ENCODE peak calls at places on chromosomes 3 and 15, in four cellular contexts. I is uterus, D is K562, C is Peyer's patch. Z is an unnamed sample.

GRCh38 chr15:63466378-63467192 is 37.8 kb upstream of the USP3 start:
- DNase-seq in I (no peak), D (peak; percentile 71), C (peak; percentile 69), Z (no peak)

GRCh38 chr3:173938159-173938558 is 540.6 kb downstream of the NLGN1 start:
- DNase-seq in I (no peak), D (no peak), C (no peak), Z (no peak)

GRCh38 chr3:4994144-4994730 is 15.0 kb downstream of the BHLHE40 start:
- DNase-seq in I (no peak), D (no peak), C (no peak), Z (no peak)

GRCh38 chr15:53962646-53963561 is 15.3 kb upstream of the UNC13C start:
- DNase-seq in I (no peak), D (no peak), C (peak; percentile 44), Z (no peak)

GRCh38 chr3:13414040-13414729 is 5.9 kb downstream of the NUP210 start:
- DNase-seq in I (no peak), D (peak; percentile 45), C (peak; percentile 91), Z (peak; percentile 31)

GRCh38 chr3:95356764-95357501 is 1294.1 kb downstream of the NSUN3 start:
- DNase-seq in I (no peak), D (no peak), C (no peak), Z (no peak)

GRCh38 chr3:5809811-5810210 is 622.3 kb downstream of the EDEM1 start:
- DNase-seq in I (no peak), D (no peak), C (no peak), Z (no peak)

GRCh38 chr15:101017935-101018849 is 99.0 kb downstream of the LRRK1 start:
- DNase-seq in I (no peak), D (no peak), C (peak; percentile 41), Z (peak; percentile 34)

GRCh38 chr15:29045717-29046116 is 159.9 kb downstream of the APBA2 start:
- DNase-seq in I (no peak), D (no peak), C (no peak), Z (no peak)

GRCh38 chr15:78492841-78493240 is 14.5 kb upstream of the HYKK start:
- DNase-seq in I (no peak), D (no peak), C (no peak), Z (no peak)

GRCh38 chr3:172140499-172141391 is 101.4 kb downstream of the FNDC3B start:
- DNase-seq in I (peak; percentile 65), D (no peak), C (peak; percentile 78), Z (no peak)

GRCh38 chr3:120198305-120198878 is 86.6 kb downstream of the GPR156 start:
- DNase-seq in I (no peak), D (no peak), C (no peak), Z (no peak)

GRCh38 chr15:78637776-78638435 is 3.1 kb downstream of the CHRNB4 start:
- DNase-seq in I (no peak), D (no peak), C (no peak), Z (no peak)

GRCh38 chr3:184740509-184741258 is 28.8 kb upstream of the MAGEF1 start:
- DNase-seq in I (peak; percentile 3), D (no peak), C (peak; percentile 24), Z (no peak)

GRCh38 chr3:196712514-196713413 is 587 bp downstream of the PIGX start:
- DNase-seq in I (peak; percentile 71), D (peak; percentile 85), C (peak; percentile 82), Z (peak; percentile 89)

GRCh38 chr3:172148702-172149565 is 109.6 kb downstream of the FNDC3B start:
- DNase-seq in I (no peak), D (no peak), C (no peak), Z (no peak)

GRCh38 chr15:101613130-101614000 is 38.8 kb downstream of the TM2D3 start:
- DNase-seq in I (peak; percentile 68), D (no peak), C (peak; percentile 87), Z (no peak)

GRCh38 chr3:5756443-5756842 is 568.9 kb downstream of the EDEM1 start:
- DNase-seq in I (no peak), D (no peak), C (no peak), Z (no peak)

GRCh38 chr3:193939527-193939926 is 196.4 kb upstream of the HES1 start:
- DNase-seq in I (no peak), D (no peak), C (no peak), Z (no peak)

GRCh38 chr3:57659810-57660439 is 33.0 kb downstream of the DENND6A start:
- DNase-seq in I (no peak), D (no peak), C (no peak), Z (no peak)

GRCh38 chr15:44584162-44584749 is 47.3 kb downstream of the EIF3J start:
- DNase-seq in I (no peak), D (no peak), C (peak; percentile 77), Z (no peak)

GRCh38 chr3:49397470-49397869 is 14.3 kb downstream of the RHOA start:
- DNase-seq in I (no peak), D (peak; percentile 31), C (no peak), Z (no peak)

GRCh38 chr3:7346364-7346763 is 485.4 kb downstream of the GRM7 start:
- DNase-seq in I (no peak), D (no peak), C (no peak), Z (no peak)

GRCh38 chr3:114179575-114179974 is 723 bp upstream of the DRD3 start:
- DNase-seq in I (no peak), D (no peak), C (no peak), Z (no peak)

GRCh38 chr3:169754711-169755110 is 10.1 kb downstream of the TERC start:
- DNase-seq in I (no peak), D (no peak), C (no peak), Z (no peak)

GRCh38 chr3:112647122-112647521 is 6.2 kb upstream of the CCDC80 start:
- DNase-seq in I (no peak), D (no peak), C (no peak), Z (no peak)

GRCh38 chr3:194664857-194665256 is 7.1 kb downstream of the LSG1 start:
- DNase-seq in I (no peak), D (no peak), C (no peak), Z (no peak)

GRCh38 chr3:31671456-31671855 is 138.7 kb downstream of the STT3B start:
- DNase-seq in I (no peak), D (no peak), C (no peak), Z (no peak)

GRCh38 chr3:169173231-169173630 is 490.3 kb downstream of the MECOM start:
- DNase-seq in I (no peak), D (no peak), C (no peak), Z (no peak)

GRCh38 chr15:52191207-52191606 is at the start of gene GNB5:
- DNase-seq in I (no peak), D (no peak), C (no peak), Z (no peak)

GRCh38 chr3:187255314-187255713 is 36.2 kb downstream of the MASP1 start:
- DNase-seq in I (no peak), D (no peak), C (no peak), Z (no peak)

GRCh38 chr3:87167634-87168456 is 59.3 kb upstream of the CHMP2B start:
- DNase-seq in I (no peak), D (peak; percentile 20), C (no peak), Z (no peak)

GRCh38 chr3:27679691-27680090 is 42.4 kb downstream of the EOMES start:
- DNase-seq in I (no peak), D (no peak), C (no peak), Z (no peak)

GRCh38 chr15:77064539-77065308 is 6.2 kb downstream of the TSPAN3 start:
- DNase-seq in I (no peak), D (no peak), C (no peak), Z (no peak)

GRCh38 chr15:39140060-39140604 is 440.7 kb upstream of the THBS1 start:
- DNase-seq in I (no peak), D (peak; percentile 81), C (no peak), Z (no peak)

GRCh38 chr15:31867536-31868442 is 162.5 kb upstream of the CHRNA7 start:
- DNase-seq in I (peak; percentile 16), D (peak; percentile 60), C (peak; percentile 75), Z (peak; percentile 90)

GRCh38 chr3:34957707-34958106 is 681.6 kb upstream of the ARPP21 start:
- DNase-seq in I (no peak), D (no peak), C (no peak), Z (no peak)

GRCh38 chr3:25037049-25037547 is 391.0 kb upstream of the RARB start:
- DNase-seq in I (no peak), D (no peak), C (no peak), Z (no peak)

GRCh38 chr15:22810033-22810734 is 23.7 kb downstream of the NIPA1 start:
- DNase-seq in I (no peak), D (no peak), C (no peak), Z (no peak)

GRCh38 chr3:59386165-59386564 is 336.3 kb upstream of the CFAP20DC start:
- DNase-seq in I (no peak), D (no peak), C (no peak), Z (no peak)

GRCh38 chr3:134651347-134652041 is 672 bp upstream of the KY start:
- DNase-seq in I (peak; percentile 57), D (no peak), C (no peak), Z (peak; percentile 12)
- H3K4me3 ChIP-seq in I (peak overlapping the region; percentile 33), D (no peak overlapping the region), C (peak overlapping the region; percentile 43), Z (peak overlapping the region; percentile 20)

DNA sequence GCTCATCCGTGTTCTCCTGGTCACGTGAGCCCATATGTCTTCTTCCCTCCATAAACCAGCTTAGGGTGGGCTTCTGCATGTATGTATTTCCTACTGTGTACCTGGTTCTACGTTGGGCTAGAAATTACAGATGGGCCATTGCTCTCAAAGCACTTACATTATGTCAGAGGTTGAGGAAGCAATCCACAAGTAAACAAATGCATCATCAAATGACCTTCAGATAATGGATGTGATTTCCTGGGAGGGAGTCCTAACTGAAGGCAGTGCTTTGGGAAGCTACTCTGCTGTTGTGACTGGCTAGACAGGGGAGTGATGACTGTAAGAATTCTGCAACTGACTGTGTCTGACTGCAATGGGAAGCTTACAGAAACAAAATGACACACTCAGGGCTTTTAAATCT is 71.1 kb upstream of the PRR23E start:
- DNase-seq in I (no peak), D (no peak), C (no peak), Z (no peak)
- TF ChIP-seq POLR2A in I (no peak), D (no peak), C (no peak), Z (no peak)

GRCh38 chr3:148880681-148881080 is 15.6 kb downstream of the CPA3 start:
- DNase-seq in I (no peak), D (no peak), C (no peak), Z (no peak)
- TF ChIP-seq CTCF in I (no peak), D (peak; percentile 9), C (no peak), Z (no peak)

DNA sequence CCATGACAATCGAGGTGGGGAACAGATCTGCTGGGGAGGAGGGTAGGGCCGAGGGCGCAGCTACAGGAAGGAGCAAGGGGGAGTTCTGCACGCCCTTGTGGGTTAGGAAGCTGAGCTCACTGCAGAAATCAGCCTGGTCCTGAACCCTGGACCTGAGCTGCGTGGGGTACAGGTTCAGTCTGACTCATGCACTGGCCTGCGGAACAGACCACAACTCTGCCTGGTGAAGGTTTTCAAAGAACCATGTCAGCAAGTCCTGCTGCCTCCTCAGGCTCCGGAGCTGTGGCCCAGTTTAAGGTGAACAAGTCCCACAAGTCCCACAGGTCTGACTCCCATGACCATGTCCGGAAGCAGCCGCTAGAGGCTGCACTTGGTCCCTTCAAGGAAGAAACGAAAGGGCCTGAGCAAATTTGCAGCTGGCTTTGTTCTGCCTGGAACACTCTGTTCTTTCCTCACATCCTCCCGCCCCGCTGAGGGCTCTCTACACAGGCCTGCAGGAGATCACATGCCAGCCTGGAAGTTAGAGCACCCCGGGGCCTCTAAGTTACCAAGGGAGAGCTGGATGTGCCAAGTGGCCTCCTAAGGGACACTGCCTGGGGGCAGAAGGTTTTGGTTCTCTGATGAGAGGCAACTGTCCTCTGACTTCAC is 49.3 kb upstream of the AKAP13 start:
- DNase-seq in I (peak; percentile 87), D (peak; percentile 41), C (peak; percentile 97), Z (peak; percentile 97)
- H3K4me3 ChIP-seq in I (no peak overlapping the region), D (no peak overlapping the region), C (no peak overlapping the region), Z (no peak overlapping the region)